ENCODE peak calls at places on chromosomes 12 and 14, in four cellular contexts. C is progenitor cell of endocrine pancreas; M is CD8-positive, alpha-beta T cell; O is Caco-2. D is an unnamed sample.

GRCh38 chr14:63275611-63276010 is 43.1 kb downstream of the GPHB5 start:
- DNase-seq in C (no peak), M (no peak), O (no peak), D (no peak)

GRCh38 chr14:94952097-94952496 is 182.2 kb upstream of the GSC start:
- DNase-seq in C (no peak), M (no peak), O (no peak), D (no peak)

GRCh38 chr12:23830210-23830609 is 119.3 kb downstream of the SOX5 start:
- DNase-seq in C (no peak), M (no peak), O (no peak), D (no peak)

GRCh38 chr12:19316420-19316819 is 122.9 kb upstream of the AEBP2 start:
- DNase-seq in C (no peak), M (no peak), O (no peak), D (no peak)

GRCh38 chr14:67453575-67454300 is 34.8 kb downstream of the TMEM229B start:
- DNase-seq in C (no peak), M (no peak), O (no peak), D (no peak)

GRCh38 chr12:75208851-75209781 is 523 bp downstream of the KCNC2 start:
- DNase-seq in C (peak), M (no peak), O (peak), D (no peak)

GRCh38 chr12:38892090-38892786 is 13.2 kb downstream of the CPNE8 start:
- DNase-seq in C (no peak), M (no peak), O (peak), D (no peak)

GRCh38 chr12:41067941-41068645 is 120.0 kb upstream of the PDZRN4 start:
- DNase-seq in C (no peak), M (no peak), O (peak), D (no peak)

GRCh38 chr12:129607293-129607692 is 296.5 kb downstream of the TMEM132D start:
- DNase-seq in C (no peak), M (no peak), O (no peak), D (no peak)

GRCh38 chr14:29392287-29392686 is 535.4 kb downstream of the PRKD1 start:
- DNase-seq in C (no peak), M (no peak), O (no peak), D (no peak)

GRCh38 chr14:76855066-76855465 is 28.9 kb downstream of the LRRC74A start:
- DNase-seq in C (no peak), M (no peak), O (no peak), D (no peak)

GRCh38 chr14:36424478-36425102 is 95.4 kb downstream of the NKX2-1 start:
- DNase-seq in C (no peak), M (no peak), O (no peak), D (no peak)

GRCh38 chr12:109818900-109819500 is 14.2 kb downstream of the TRPV4 start:
- DNase-seq in C (no peak), M (no peak), O (no peak), D (no peak)

GRCh38 chr12:75771023-75771422 is 259.6 kb upstream of the KRR1 start:
- DNase-seq in C (no peak), M (no peak), O (no peak), D (no peak)

GRCh38 chr12:1935242-1935641 is 16.8 kb upstream of the CACNA2D4 start:
- DNase-seq in C (no peak), M (no peak), O (no peak), D (no peak)

GRCh38 chr12:102429755-102430154 is 50.6 kb downstream of the IGF1 start:
- DNase-seq in C (no peak), M (no peak), O (no peak), D (no peak)

GRCh38 chr14:26775765-26776577 is 178.1 kb upstream of the NOVA1 start:
- DNase-seq in C (no peak), M (no peak), O (no peak), D (no peak)

GRCh38 chr12:8081228-8081920 is 700 bp upstream of the NECAP1 start:
- DNase-seq in C (no peak), M (peak), O (peak), D (no peak)

GRCh38 chr14:75252254-75252837 is 26.3 kb upstream of the FOS start:
- DNase-seq in C (no peak), M (no peak), O (no peak), D (no peak)

GRCh38 chr14:92613008-92613658 is 99.6 kb downstream of the RIN3 start:
- DNase-seq in C (no peak), M (peak), O (peak), D (peak)

GRCh38 chr12:52651726-52652261 is at the start of gene KRT2:
- DNase-seq in C (no peak), M (peak), O (no peak), D (no peak)

GRCh38 chr14:64732536-64733120 is 28.4 kb downstream of the PLEKHG3 start:
- DNase-seq in C (no peak), M (no peak), O (no peak), D (no peak)

GRCh38 chr14:103629503-103630121 is 601 bp downstream of the KLC1 start:
- DNase-seq in C (peak), M (peak), O (peak), D (peak)

GRCh38 chr12:113758165-113758924 is 207.8 kb downstream of the RBM19 start:
- DNase-seq in C (no peak), M (no peak), O (no peak), D (no peak)

GRCh38 chr14:61511558-61511924 is 183.8 kb upstream of the HIF1A start:
- DNase-seq in C (no peak), M (no peak), O (no peak), D (no peak)

GRCh38 chr12:14395059-14395778 is 29.7 kb downstream of the ATF7IP start:
- DNase-seq in C (no peak), M (no peak), O (no peak), D (no peak)

GRCh38 chr12:14390885-14391530 is 25.5 kb downstream of the ATF7IP start:
- DNase-seq in C (no peak), M (no peak), O (no peak), D (no peak)

GRCh38 chr12:14393736-14394135 is 28.3 kb downstream of the ATF7IP start:
- DNase-seq in C (no peak), M (no peak), O (no peak), D (no peak)

GRCh38 chr12:14396071-14396470 is 30.6 kb downstream of the ATF7IP start:
- DNase-seq in C (no peak), M (no peak), O (no peak), D (no peak)

GRCh38 chr12:14394317-14395058 is 29.0 kb downstream of the ATF7IP start:
- DNase-seq in C (no peak), M (no peak), O (peak), D (no peak)
- TF ChIP-seq CTCF in C (peak), M (no peak), O (no peak), D (no peak)

GRCh38 chr14:72444701-72445100 is 449.2 kb downstream of the DPF3 start:
- DNase-seq in C (no peak), M (no peak), O (no peak), D (no peak)

GRCh38 chr14:72450473-72451044 is 443.3 kb downstream of the DPF3 start:
- DNase-seq in C (no peak), M (no peak), O (no peak), D (no peak)

GRCh38 chr14:72443991-72444431 is 449.9 kb downstream of the DPF3 start:
- DNase-seq in C (no peak), M (peak), O (no peak), D (no peak)

GRCh38 chr14:72451081-72451972 is 442.6 kb downstream of the DPF3 start:
- DNase-seq in C (no peak), M (peak), O (no peak), D (no peak)

GRCh38 chr14:72448212-72448611 is 445.7 kb downstream of the DPF3 start:
- DNase-seq in C (no peak), M (no peak), O (no peak), D (no peak)
- TF ChIP-seq CTCF in C (no peak), M (no peak), O (no peak), D (no peak)

GRCh38 chr14:104725772-104726548 is 1.9 kb downstream of the ADSS1 start:
- DNase-seq in C (no peak), M (no peak), O (no peak), D (no peak)

GRCh38 chr14:104728631-104729030 is 4.6 kb downstream of the ADSS1 start:
- DNase-seq in C (no peak), M (no peak), O (no peak), D (no peak)

GRCh38 chr14:104724981-104725771 is 1.1 kb downstream of the ADSS1 start:
- DNase-seq in C (no peak), M (no peak), O (no peak), D (no peak)

GRCh38 chr14:104724407-104724980 is 465 bp downstream of the ADSS1 start:
- DNase-seq in C (no peak), M (no peak), O (no peak), D (no peak)

GRCh38 chr14:104726600-104727451 is 2.8 kb downstream of the ADSS1 start:
- DNase-seq in C (no peak), M (no peak), O (peak), D (no peak)
- TF ChIP-seq CTCF in C (peak), M (no peak), O (peak), D (no peak)

DNA sequence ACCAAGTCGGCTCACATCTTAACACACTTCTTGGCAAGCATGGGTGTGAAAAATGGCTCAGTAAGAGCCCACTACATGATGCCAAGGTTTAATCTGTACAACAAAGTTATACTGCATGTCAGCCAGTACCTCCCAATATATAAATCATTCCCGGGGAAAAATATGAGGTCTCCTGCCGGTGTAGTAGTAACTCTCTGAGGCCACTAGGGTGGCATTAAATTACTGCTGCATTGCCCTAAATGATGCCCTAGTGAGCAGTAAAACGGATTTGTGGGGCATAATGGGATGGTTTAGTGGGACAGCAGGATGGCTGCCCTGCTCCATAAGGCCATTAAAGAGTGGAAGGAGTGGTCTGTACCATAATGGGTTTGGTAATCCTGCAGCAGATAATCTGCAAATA is 267.7 kb downstream of the MED13L start:
- DNase-seq in C (no peak), M (no peak), O (no peak), D (no peak)
- TF ChIP-seq CTCF in C (peak), M (peak), O (peak), D (no peak)

GRCh38 chr14:23066855-23067744 is 9.8 kb upstream of the CDH24 start:
- DNase-seq in C (no peak), M (no peak), O (no peak), D (no peak)
- TF ChIP-seq CTCF in C (no peak), M (no peak), O (no peak), D (no peak)

GRCh38 chr12:53746592-53747491 is 4.9 kb downstream of the CISTR start:
- DNase-seq in C (peak), M (peak), O (peak), D (peak)
- TF ChIP-seq CTCF in C (peak), M (peak), O (peak), D (peak)

DNA sequence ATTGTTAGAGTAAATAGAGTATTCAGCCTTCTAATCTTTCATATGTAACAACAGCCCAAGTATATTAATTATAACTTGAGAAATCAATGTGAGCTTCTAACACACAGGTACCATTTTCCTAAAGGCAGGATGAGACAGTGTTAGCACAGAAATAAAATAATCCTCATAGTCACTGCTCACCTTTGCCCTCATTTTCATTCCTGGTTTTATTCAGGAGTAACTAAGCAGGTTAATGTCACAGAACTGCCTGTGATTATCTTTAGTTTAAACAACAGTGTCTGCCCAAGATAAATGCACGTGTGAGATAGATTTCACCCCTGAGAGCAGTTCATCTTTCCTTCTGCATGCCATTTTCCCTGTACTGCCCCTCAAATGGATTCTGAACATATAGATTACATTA is 250.6 kb downstream of the RMST start:
- DNase-seq in C (no peak), M (no peak), O (no peak), D (no peak)
- TF ChIP-seq CTCF in C (no peak), M (no peak), O (no peak), D (no peak)

DNA sequence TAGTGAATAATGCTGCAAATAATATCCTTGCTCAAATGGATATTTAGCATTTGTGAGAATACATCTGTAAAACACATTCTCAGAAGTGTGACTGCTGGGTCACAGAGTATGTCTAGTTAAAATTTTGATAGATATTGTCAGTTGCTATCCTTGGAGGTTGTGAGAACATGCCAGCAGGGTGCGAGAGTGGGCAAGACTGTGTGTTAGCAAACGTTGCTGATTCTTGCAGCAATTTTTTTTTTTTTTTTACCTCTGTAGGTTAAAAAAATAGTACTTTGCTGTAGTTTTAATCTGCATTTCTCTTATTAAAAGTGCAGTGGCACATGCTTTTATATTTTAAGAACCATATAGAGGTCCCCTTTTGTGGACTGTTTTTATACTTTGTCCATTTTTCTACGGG is 4.5 kb upstream of the NYNRIN start:
- DNase-seq in C (no peak), M (no peak), O (no peak), D (no peak)
- TF ChIP-seq CTCF in C (no peak), M (no peak), O (no peak), D (no peak)

GRCh38 chr12:49019120-49019430 is 499 bp upstream of the PRKAG1 start:
- DNase-seq in C (no peak), M (no peak), O (no peak), D (no peak)

GRCh38 chr12:49018282-49019119 is at the start of gene PRKAG1:
- DNase-seq in C (peak), M (peak), O (peak), D (peak)

GRCh38 chr12:49020441-49020840 is 1.9 kb upstream of the PRKAG1 start:
- DNase-seq in C (no peak), M (no peak), O (no peak), D (no peak)

GRCh38 chr12:49021292-49021915 is 2.8 kb upstream of the PRKAG1 start:
- DNase-seq in C (no peak), M (peak), O (peak), D (no peak)

GRCh38 chr12:49019435-49020317 is 1.1 kb upstream of the PRKAG1 start:
- DNase-seq in C (no peak), M (peak), O (peak), D (no peak)
- TF ChIP-seq CTCF in C (peak), M (no peak), O (peak), D (no peak)